ENCODE peak calls at places on chromosomes 12 and 14, in nine cellular contexts. I is left ventricle myocardium inferior; E is DMS53; Y is activated T-helper 9 cell treated with anti-CD3 and anti-CD28 coated beads, Interleukin-2, amount 50 U/mL, for 16 hours; V is NB4; B is aorta; O is mucosa of gallbladder; H is activated CD4-positive, alpha-beta T cell treated with anti-CD3 and anti-CD28 coated beads, Interleukin-2, amount 50 U/mL, for 1 hour; D is left cardiac atrium. G is an unnamed sample.

GRCh38 chr12:89183985-89184435 is 168.3 kb downstream of the DUSP6 start:
- DNase-seq in V (peak; percentile 41), B (no peak), D (peak; percentile 55), I (peak; percentile 41), O (no peak), H (no peak), E (peak; percentile 17), Y (no peak), G (peak; percentile 49)

GRCh38 chr14:71322660-71323250 is 415.5 kb downstream of the PCNX1 start:
- DNase-seq in D (no peak), O (peak; percentile 25), V (peak; percentile 51), E (peak; percentile 18), I (no peak), B (no peak), Y (no peak), H (no peak), G (no peak)

GRCh38 chr12:88206636-88207035 is 64.5 kb downstream of the TMTC3 start:
- DNase-seq in V (peak; percentile 73), D (no peak), B (no peak), H (no peak), Y (no peak), I (no peak), O (no peak), E (no peak), G (no peak)

GRCh38 chr14:98931911-98932310 is 340.1 kb downstream of the BCL11B start:
- DNase-seq in E (no peak), O (peak; percentile 28), V (peak; percentile 30), H (peak; percentile 62), B (peak; percentile 26), I (no peak), Y (peak; percentile 25), D (no peak), G (no peak)

GRCh38 chr14:76280221-76280620 is 95.7 kb upstream of the ESRRB start:
- DNase-seq in E (no peak), Y (no peak), H (no peak), O (no peak), B (no peak), D (no peak), I (no peak), V (no peak), G (no peak)

GRCh38 chr12:53737951-53738833 is 10.9 kb upstream of the CALCOCO1 start:
- DNase-seq in E (peak; percentile 67), V (no peak), B (no peak), Y (no peak), D (no peak), I (no peak), O (no peak), H (peak; percentile 47), G (peak; percentile 66)

GRCh38 chr12:76242813-76243540 is 105.2 kb downstream of the BBS10 start:
- DNase-seq in V (no peak), O (no peak), E (no peak), B (no peak), H (no peak), I (no peak), D (no peak), Y (no peak), G (no peak)

GRCh38 chr12:14111230-14111865 is 129.9 kb upstream of the GRIN2B start:
- DNase-seq in D (no peak), I (no peak), E (peak; percentile 95), B (no peak), H (no peak), O (no peak), V (peak; percentile 4), Y (no peak), G (no peak)

GRCh38 chr12:57166971-57167371 is 19.6 kb upstream of the LRP1-AS start:
- DNase-seq in D (no peak), I (no peak), V (no peak), B (no peak), Y (peak; percentile 16), H (no peak), O (no peak), E (peak; percentile 63), G (no peak)

GRCh38 chr12:83389237-83389996 is 702.7 kb downstream of the TMTC2 start:
- DNase-seq in D (no peak), O (peak; percentile 20), E (peak; percentile 54), H (no peak), V (peak; percentile 36), I (no peak), Y (no peak), B (no peak), G (peak; percentile 55)

GRCh38 chr12:94560416-94561221 is 89.7 kb downstream of the TMCC3 start:
- DNase-seq in V (peak; percentile 53), B (no peak), Y (no peak), E (peak; percentile 72), I (no peak), H (no peak), O (no peak), D (no peak), G (peak; percentile 60)

GRCh38 chr14:101408077-101408831 is 153.0 kb upstream of the DIO3 start:
- DNase-seq in B (no peak), V (no peak), H (no peak), I (no peak), D (no peak), Y (no peak), O (no peak), E (no peak), G (no peak)

GRCh38 chr12:31011336-31011735 is 62.3 kb upstream of the DDX11 start:
- DNase-seq in O (no peak), H (no peak), E (no peak), I (no peak), Y (no peak), B (no peak), D (no peak), V (no peak), G (no peak)

GRCh38 chr12:122527478-122527944 is 462 bp downstream of the KNTC1 start:
- DNase-seq in D (no peak), B (no peak), Y (no peak), I (peak; percentile 18), O (no peak), H (peak; percentile 23), E (peak; percentile 62), V (peak; percentile 86), G (no peak)

GRCh38 chr14:68016243-68016914 is 196.8 kb downstream of the RAD51B start:
- DNase-seq in V (no peak), B (no peak), D (no peak), E (no peak), H (no peak), Y (no peak), I (no peak), O (no peak), G (no peak)

GRCh38 chr12:77019920-77020319 is 45.4 kb downstream of the E2F7 start:
- DNase-seq in E (no peak), I (no peak), V (no peak), H (no peak), D (no peak), Y (no peak), B (no peak), O (no peak), G (no peak)

GRCh38 chr14:20376071-20376588 is 32.7 kb downstream of the PARP2 start:
- DNase-seq in H (no peak), I (no peak), O (peak; percentile 85), B (no peak), D (no peak), E (no peak), V (no peak), Y (no peak), G (no peak)

GRCh38 chr12:21813751-21814150 is 39.2 kb upstream of the KCNJ8 start:
- DNase-seq in D (no peak), O (no peak), B (no peak), I (no peak), H (no peak), V (no peak), E (no peak), Y (no peak), G (no peak)

GRCh38 chr12:3757261-3757660 is 4.4 kb upstream of the CRACR2A start:
- DNase-seq in I (no peak), Y (no peak), V (no peak), B (no peak), D (peak; percentile 61), E (peak; percentile 96), H (no peak), O (no peak), G (no peak)

GRCh38 chr12:123358035-123358434 is 6.6 kb downstream of the SBNO1 start:
- DNase-seq in B (no peak), V (no peak), Y (no peak), E (no peak), H (no peak), I (no peak), D (no peak), O (no peak), G (no peak)

GRCh38 chr12:104957388-104958008 is 592 bp downstream of the SLC41A2 start:
- DNase-seq in Y (peak; percentile 10), B (no peak), I (peak; percentile 18), D (peak; percentile 32), E (peak; percentile 86), V (peak; percentile 34), O (no peak), H (peak; percentile 37), G (peak; percentile 47)

GRCh38 chr14:79281244-79282199 is 929.8 kb downstream of the DIO2 start:
- DNase-seq in H (no peak), D (no peak), I (no peak), E (peak; percentile 29), B (no peak), O (no peak), Y (no peak), V (no peak), G (no peak)

GRCh38 chr12:12909995-12910391 is 18.6 kb downstream of the GPRC5A start:
- DNase-seq in H (no peak), Y (no peak), D (no peak), E (peak; percentile 34), O (no peak), B (peak; percentile 50), I (no peak), V (peak; percentile 47), G (peak; percentile 46)

GRCh38 chr14:90460136-90460535 is 63.3 kb downstream of the CALM1 start:
- DNase-seq in B (no peak), D (no peak), O (no peak), V (no peak), I (no peak), H (no peak), Y (no peak), E (no peak), G (no peak)

GRCh38 chr12:70698345-70698744 is 61.1 kb upstream of the PTPRB start:
- DNase-seq in E (no peak), B (no peak), H (no peak), I (no peak), V (no peak), D (no peak), O (no peak), Y (no peak), G (no peak)

GRCh38 chr14:88933203-88933602 is 108.8 kb downstream of the TTC8 start:
- DNase-seq in D (no peak), Y (no peak), E (peak; percentile 39), I (no peak), O (no peak), V (no peak), H (no peak), B (no peak), G (no peak)

GRCh38 chr12:129305851-129306250 is 452.6 kb downstream of the GLT1D1 start:
- DNase-seq in O (no peak), Y (no peak), D (no peak), B (no peak), E (no peak), H (no peak), I (no peak), V (no peak), G (no peak)

GRCh38 chr14:68718033-68718725 is 74.7 kb downstream of the ZFP36L1 start:
- DNase-seq in Y (no peak), H (no peak), B (no peak), V (no peak), I (no peak), E (peak; percentile 55), O (no peak), D (no peak), G (no peak)

GRCh38 chr12:16165506-16165905 is 112.0 kb downstream of the SLC15A5 start:
- DNase-seq in I (no peak), Y (no peak), H (no peak), D (peak; percentile 38), B (no peak), E (peak; percentile 93), O (peak; percentile 26), V (peak; percentile 49), G (no peak)

GRCh38 chr12:124923906-124924734 is 9.7 kb upstream of the UBC start:
- DNase-seq in H (no peak), Y (no peak), V (peak; percentile 54), O (no peak), E (no peak), B (peak; percentile 41), D (no peak), I (no peak), G (no peak)

GRCh38 chr14:104856869-104857860 is 7.9 kb upstream of the CEP170B start:
- DNase-seq in H (no peak), D (no peak), O (no peak), Y (no peak), E (peak; percentile 25), B (no peak), V (no peak), I (no peak), G (no peak)